ENCODE peak calls at places on chromosomes 2 and 18, in eight cellular contexts. K is GM03348, B is HS-5, V is fibroblast of pulmonary artery, G is GM04503, Z is left cardiac atrium, X is HEK293T, M is hippocampal formation. S is an unnamed sample.

GRCh38 chr18:11721720-11722119 is 32.7 kb downstream of the GNAL start:
- DNase-seq in K (no peak), B (no peak), V (no peak), G (no peak), Z (no peak), X (no peak), M (no peak), S (no peak)

GRCh38 chr2:119230630-119231185 is 7.1 kb downstream of the STEAP3 start:
- DNase-seq in K (peak; percentile 55), B (no peak), V (peak; percentile 33), G (no peak), Z (no peak), X (no peak), M (no peak), S (no peak)

GRCh38 chr18:44411971-44412370 is 268.7 kb upstream of the SETBP1 start:
- DNase-seq in K (no peak), B (no peak), V (no peak), G (no peak), Z (no peak), X (no peak), M (no peak), S (peak; percentile 28)

GRCh38 chr18:32289480-32290075 is 99.7 kb downstream of the MEP1B start:
- DNase-seq in K (peak; percentile 76), B (peak; percentile 19), V (peak; percentile 86), G (no peak), Z (no peak), X (peak; percentile 82), M (peak; percentile 65), S (peak; percentile 46)

GRCh38 chr2:223215136-223215535 is 163.1 kb downstream of the KCNE4 start:
- DNase-seq in K (no peak), B (no peak), V (no peak), G (no peak), Z (no peak), X (no peak), M (no peak), S (no peak)

GRCh38 chr2:204060896-204061640 is 124.5 kb downstream of the ICOS start:
- DNase-seq in K (no peak), B (no peak), V (no peak), G (no peak), Z (no peak), X (no peak), M (no peak), S (no peak)

GRCh38 chr18:59109375-59109774 is 30.3 kb upstream of the SEC11C start:
- DNase-seq in K (peak; percentile 14), B (no peak), V (no peak), G (no peak), Z (no peak), X (no peak), M (no peak), S (peak; percentile 19)

GRCh38 chr2:2101924-2102323 is 229.2 kb downstream of the MYT1L start:
- DNase-seq in K (no peak), B (no peak), V (no peak), G (no peak), Z (no peak), X (no peak), M (no peak), S (no peak)

GRCh38 chr2:106521016-106521415 is 33.9 kb downstream of the CD8B2 start:
- DNase-seq in K (no peak), B (no peak), V (no peak), G (no peak), Z (no peak), X (no peak), M (no peak), S (no peak)

GRCh38 chr2:25548587-25548986 is 124.8 kb downstream of the DTNB start:
- DNase-seq in K (no peak), B (no peak), V (no peak), G (no peak), Z (no peak), X (no peak), M (no peak), S (peak; percentile 44)

GRCh38 chr2:3728104-3729054 is 25.0 kb downstream of the DCDC2C start:
- DNase-seq in K (peak; percentile 79), B (no peak), V (peak; percentile 63), G (no peak), Z (no peak), X (peak; percentile 50), M (peak; percentile 54), S (peak; percentile 44)

GRCh38 chr18:3012306-3012919 is 531 bp downstream of the LPIN2 start:
- DNase-seq in K (peak; percentile 70), B (no peak), V (no peak), G (no peak), Z (peak; percentile 53), X (peak; percentile 30), M (peak; percentile 52), S (peak; percentile 32)

GRCh38 chr2:30159766-30160165 is 13.0 kb downstream of the YPEL5 start:
- DNase-seq in K (no peak), B (no peak), V (no peak), G (no peak), Z (no peak), X (no peak), M (no peak), S (no peak)

GRCh38 chr18:49529596-49529995 is 32.3 kb upstream of the LIPG start:
- DNase-seq in K (no peak), B (no peak), V (no peak), G (no peak), Z (no peak), X (no peak), M (no peak), S (no peak)

GRCh38 chr2:168233726-168234406 is 13.5 kb downstream of the STK39 start:
- DNase-seq in K (peak; percentile 25), B (no peak), V (no peak), G (no peak), Z (no peak), X (no peak), M (no peak), S (no peak)

GRCh38 chr2:197460653-197461052 is 7.3 kb downstream of the COQ10B start:
- DNase-seq in K (no peak), B (no peak), V (no peak), G (no peak), Z (no peak), X (no peak), M (no peak), S (no peak)

GRCh38 chr2:235000426-235001236 is 48.8 kb downstream of the SH3BP4 start:
- DNase-seq in K (no peak), B (no peak), V (no peak), G (no peak), Z (no peak), X (no peak), M (no peak), S (no peak)

GRCh38 chr18:3710712-3711269 is 260.8 kb downstream of the TGIF1 start:
- DNase-seq in K (no peak), B (no peak), V (no peak), G (no peak), Z (peak; percentile 57), X (no peak), M (no peak), S (peak; percentile 42)

GRCh38 chr2:1512321-1513289 is 99.3 kb downstream of the TPO start:
- DNase-seq in K (no peak), B (no peak), V (no peak), G (no peak), Z (no peak), X (no peak), M (no peak), S (no peak)

GRCh38 chr2:46385786-46386577 is 88.8 kb downstream of the EPAS1 start:
- DNase-seq in K (no peak), B (peak; percentile 61), V (peak; percentile 73), G (peak; percentile 58), Z (no peak), X (no peak), M (no peak), S (no peak)

S was measured in EH.